ENCODE peak calls at places on chromosomes 13 and 19, in nine cellular contexts. N is heart left ventricle; D is CD8-positive, alpha-beta T cell; S is keratinocyte; B is neuronal stem cell; C is IMR-90; R is mesendoderm; T is endodermal cell; J is heart right ventricle. H is an unnamed sample. For H3K4me1, the result is how much of the 10 kb centered on the place peaks cover.

GRCh38 chr19:41376241-41376997 is at the start of gene TMEM91:
- DNase-seq in S (no peak), J (peak), B (no peak), D (no peak), R (peak), N (peak), T (peak), C (no peak), H (no peak)

GRCh38 chr13:60798503-60798902 is 401.5 kb downstream of the TDRD3 start:
- DNase-seq in J (no peak), S (no peak), C (no peak), N (no peak), B (no peak), T (no peak), D (no peak), R (no peak), H (no peak)

GRCh38 chr13:23140492-23140891 is 40.3 kb upstream of the SGCG start:
- DNase-seq in J (no peak), S (no peak), N (no peak), R (no peak), C (peak), D (no peak), B (no peak), T (no peak), H (no peak)

GRCh38 chr19:54137913-54138776 is 583 bp downstream of the CNOT3 start:
- DNase-seq in J (no peak), S (no peak), R (peak), B (no peak), T (peak), N (no peak), D (no peak), C (no peak), H (no peak)

GRCh38 chr13:27792393-27793218 is at the start of gene GSX1:
- DNase-seq in B (peak), C (peak), R (peak), J (peak), D (peak), T (peak), N (peak), S (peak), H (peak)

GRCh38 chr13:41075034-41075433 is 13.7 kb downstream of the WBP4 start:
- DNase-seq in S (no peak), D (no peak), T (no peak), N (no peak), B (no peak), C (peak), J (no peak), R (peak), H (peak)

GRCh38 chr19:4841366-4841704 is 9.8 kb upstream of the TICAM1 start:
- DNase-seq in R (no peak), C (no peak), B (no peak), J (no peak), S (no peak), T (no peak), N (no peak), D (no peak), H (no peak)

GRCh38 chr13:50358221-50358620 is 343.0 kb downstream of the KCNRG start:
- DNase-seq in N (peak), T (no peak), C (no peak), B (no peak), S (no peak), R (no peak), J (peak), D (no peak), H (peak)

GRCh38 chr13:113205428-113205931 is 3.0 kb downstream of the PCID2 start:
- DNase-seq in T (no peak), J (no peak), C (peak), B (no peak), R (no peak), D (no peak), N (no peak), S (no peak), H (no peak)

GRCh38 chr13:59906413-59907027 is 257.2 kb downstream of the DIAPH3 start:
- DNase-seq in N (no peak), S (no peak), B (no peak), R (peak), C (peak), T (no peak), J (no peak), D (no peak), H (peak)

GRCh38 chr13:79455331-79455730 is 25.6 kb upstream of the NDFIP2 start:
- DNase-seq in J (no peak), D (no peak), B (no peak), N (no peak), C (peak), T (no peak), R (peak), S (no peak), H (no peak)

GRCh38 chr13:95480131-95480545 is 72.4 kb upstream of the CLDN10 start:
- DNase-seq in N (no peak), R (no peak), D (no peak), C (no peak), B (no peak), S (no peak), J (peak), T (no peak), H (no peak)

GRCh38 chr19:48415395-48415794 is 21.9 kb downstream of the GRIN2D start:
- DNase-seq in S (no peak), D (peak), J (peak), N (peak), B (no peak), T (peak), R (peak), C (peak), H (peak)

GRCh38 chr19:1618157-1619093 is 13.2 kb upstream of the UQCR11 start:
- DNase-seq in N (no peak), B (no peak), J (peak), S (no peak), T (peak), C (no peak), R (peak), D (no peak), H (peak)

GRCh38 chr19:49853852-49854849 is 3.2 kb downstream of the PTOV1 start:
- DNase-seq in T (peak), D (no peak), S (no peak), C (no peak), N (no peak), J (no peak), R (no peak), B (no peak), H (no peak)

GRCh38 chr13:45623516-45624090 is 8.1 kb upstream of the ERICH6B start:
- DNase-seq in R (peak), J (no peak), T (no peak), B (no peak), N (no peak), C (peak), D (no peak), S (no peak), H (peak)

GRCh38 chr13:112012004-112012704 is 54.8 kb upstream of the SOX1 start:
- DNase-seq in C (no peak), T (peak), B (no peak), J (no peak), D (no peak), S (no peak), R (peak), N (no peak), H (no peak)

GRCh38 chr19:44925114-44925891 is 10.9 kb downstream of the APOC1 start:
- DNase-seq in B (no peak), R (no peak), T (no peak), C (peak), S (no peak), D (no peak), J (peak), N (peak), H (no peak)

GRCh38 chr19:2266183-2266993 is 10.2 kb upstream of the JSRP1 start:
- DNase-seq in D (no peak), N (peak), R (no peak), B (no peak), T (no peak), S (no peak), C (peak), J (peak), H (peak)

GRCh38 chr19:45071545-45071938 is 4.7 kb downstream of the ZNF296 start:
- DNase-seq in N (no peak), C (no peak), T (no peak), J (no peak), D (no peak), S (no peak), B (no peak), R (no peak), H (no peak)

GRCh38 chr13:30743319-30744055 is 8.1 kb downstream of the ALOX5AP start:
- DNase-seq in C (peak), N (no peak), D (no peak), T (no peak), R (no peak), S (peak), B (no peak), J (no peak), H (peak)

GRCh38 chr13:110445722-110446569 is 115.6 kb downstream of the RAB20 start:
- DNase-seq in T (no peak), J (no peak), B (no peak), N (no peak), R (no peak), S (peak), D (no peak), C (peak), H (no peak)

GRCh38 chr13:39462456-39462855 is 140.5 kb downstream of the LHFPL6 start:
- DNase-seq in J (no peak), N (no peak), D (no peak), B (no peak), C (no peak), S (no peak), R (peak), T (no peak), H (no peak)

GRCh38 chr19:7831452-7831851 is 1.4 kb downstream of the EVI5L start:
- DNase-seq in T (peak), D (no peak), C (peak), J (no peak), R (peak), S (no peak), N (no peak), B (peak), H (no peak)

GRCh38 chr19:12884926-12885748 is 1.9 kb downstream of the KLF1 start:
- DNase-seq in J (peak), R (peak), D (peak), N (peak), S (peak), B (peak), C (peak), T (peak), H (peak)

GRCh38 chr13:110593430-110594130 is 21.8 kb upstream of the NAXD start:
- DNase-seq in N (no peak), S (no peak), D (no peak), J (no peak), R (peak), C (peak), T (peak), B (no peak), H (peak)

GRCh38 chr19:24052811-24053210 is 34.2 kb upstream of the ZNF254 start:
- DNase-seq in C (peak), D (no peak), T (no peak), J (no peak), S (no peak), R (no peak), B (no peak), N (no peak), H (no peak)

GRCh38 chr13:37072024-37072423 is 12.5 kb upstream of the SUPT20H start:
- DNase-seq in N (no peak), S (no peak), T (no peak), D (no peak), C (no peak), J (no peak), B (no peak), R (no peak), H (no peak)

GRCh38 chr19:43501661-43502418 is 2.7 kb downstream of the PHLDB3 start:
- DNase-seq in S (no peak), T (peak), N (no peak), B (peak), D (no peak), C (no peak), R (peak), J (no peak), H (no peak)

GRCh38 chr19:2429917-2430570 is 2.7 kb upstream of the TIMM13 start:
- DNase-seq in J (no peak), D (no peak), N (no peak), R (no peak), B (no peak), T (no peak), C (no peak), S (no peak), H (no peak)

GRCh38 chr19:5587071-5587455 is 19.3 kb upstream of the TINCR start:
- DNase-seq in N (no peak), R (no peak), B (no peak), T (no peak), D (no peak), J (no peak), S (no peak), C (no peak), H (no peak)

GRCh38 chr19:16470911-16471811 is 609 bp downstream of the EPS15L1 start:
- DNase-seq in T (peak), J (no peak), D (no peak), B (no peak), N (no peak), C (peak), S (no peak), R (peak), H (peak)

GRCh38 chr19:40674291-40674690 is 16.2 kb downstream of the NUMBL start:
- DNase-seq in B (no peak), R (no peak), C (no peak), J (no peak), N (no peak), D (no peak), T (no peak), S (no peak), H (no peak)

GRCh38 chr13:74465279-74465678 is 331.1 kb upstream of the KLF12 start:
- DNase-seq in D (no peak), N (no peak), B (no peak), S (no peak), J (no peak), R (peak), T (no peak), C (no peak), H (no peak)

GRCh38 chr13:51629711-51630575 is 45.7 kb downstream of the WDFY2 start:
- DNase-seq in R (no peak), D (no peak), N (no peak), T (no peak), J (no peak), B (no peak), C (no peak), S (no peak), H (no peak)

GRCh38 chr13:51628059-51628852 is 44.0 kb downstream of the WDFY2 start:
- DNase-seq in C (no peak), J (no peak), R (no peak), N (no peak), D (no peak), T (no peak), S (no peak), B (no peak), H (no peak)

GRCh38 chr13:51636349-51636890 is 52.2 kb downstream of the WDFY2 start:
- DNase-seq in J (no peak), T (peak), N (no peak), R (no peak), C (no peak), D (no peak), S (no peak), B (no peak), H (peak)

GRCh38 chr13:51635137-51635878 is 51.0 kb downstream of the WDFY2 start:
- DNase-seq in N (no peak), S (no peak), R (no peak), C (no peak), J (no peak), T (peak), B (no peak), D (no peak), H (no peak)

DNA sequence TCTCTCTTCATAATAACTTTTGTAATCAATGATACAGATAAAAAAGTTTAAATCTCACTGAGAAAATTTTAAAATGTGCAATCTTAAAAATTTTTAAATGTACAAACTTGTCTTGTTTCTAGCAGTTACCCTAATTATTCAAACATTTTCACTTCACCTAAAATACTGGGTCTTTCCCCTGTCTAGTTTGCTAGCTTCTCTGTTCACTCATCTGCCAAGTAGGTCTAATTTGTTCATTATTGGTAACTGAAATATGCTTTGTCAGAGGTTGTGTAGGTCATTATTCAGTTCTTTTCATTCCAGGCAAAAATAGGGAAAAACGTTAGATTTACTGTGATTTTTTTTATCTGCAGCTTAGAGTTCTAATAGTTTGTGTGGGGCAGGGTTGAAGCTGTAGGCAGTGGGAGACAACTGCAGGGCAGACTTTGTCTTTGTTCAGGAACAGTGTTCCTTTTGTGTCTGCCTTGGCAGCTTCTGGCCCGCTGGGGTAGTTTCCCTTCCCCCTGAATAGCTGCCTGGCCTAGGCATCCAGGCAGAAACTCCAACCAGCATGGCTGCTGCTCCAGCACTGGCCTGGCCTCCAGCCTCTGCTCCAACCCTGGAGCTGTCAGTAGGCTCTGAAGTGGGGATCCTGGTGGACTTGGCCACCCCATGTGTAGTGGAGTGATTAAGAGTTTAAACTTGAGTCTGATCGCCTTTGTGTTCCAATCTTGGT is 48.5 kb downstream of the WDFY2 start:
- DNase-seq in B (peak), J (no peak), R (peak), N (no peak), D (no peak), C (no peak), S (no peak), T (peak), H (no peak)
- H3K27ac ChIP-seq in B (peak), J (no peak), R (no peak), N (peak), D (no peak), C (peak), S (peak), T (peak), H (no peak)

GRCh38 chr19:56750658-56751057 is 79.1 kb upstream of the ZNF835 start:
- DNase-seq in N (no peak), D (no peak), C (no peak), S (no peak), T (no peak), B (no peak), R (no peak), J (no peak), H (no peak)

GRCh38 chr19:56746367-56746766 is 74.8 kb upstream of the ZNF835 start:
- DNase-seq in C (no peak), N (no peak), D (no peak), T (no peak), R (no peak), S (no peak), B (no peak), J (no peak), H (no peak)

GRCh38 chr19:56751078-56751489 is 79.5 kb upstream of the ZNF835 start:
- DNase-seq in J (no peak), T (no peak), C (no peak), R (peak), S (no peak), B (peak), N (no peak), D (no peak), H (no peak)

GRCh38 chr19:56748443-56748842 is 76.9 kb upstream of the ZNF835 start:
- DNase-seq in J (no peak), B (peak), R (peak), N (no peak), D (no peak), C (no peak), S (no peak), T (no peak), H (no peak)
- H3K4me1 ChIP-seq in J (under half), B (under half), R (under half), N (under half), D (under half), C (under half), S (under half), T (under half), H (under half)

DNA sequence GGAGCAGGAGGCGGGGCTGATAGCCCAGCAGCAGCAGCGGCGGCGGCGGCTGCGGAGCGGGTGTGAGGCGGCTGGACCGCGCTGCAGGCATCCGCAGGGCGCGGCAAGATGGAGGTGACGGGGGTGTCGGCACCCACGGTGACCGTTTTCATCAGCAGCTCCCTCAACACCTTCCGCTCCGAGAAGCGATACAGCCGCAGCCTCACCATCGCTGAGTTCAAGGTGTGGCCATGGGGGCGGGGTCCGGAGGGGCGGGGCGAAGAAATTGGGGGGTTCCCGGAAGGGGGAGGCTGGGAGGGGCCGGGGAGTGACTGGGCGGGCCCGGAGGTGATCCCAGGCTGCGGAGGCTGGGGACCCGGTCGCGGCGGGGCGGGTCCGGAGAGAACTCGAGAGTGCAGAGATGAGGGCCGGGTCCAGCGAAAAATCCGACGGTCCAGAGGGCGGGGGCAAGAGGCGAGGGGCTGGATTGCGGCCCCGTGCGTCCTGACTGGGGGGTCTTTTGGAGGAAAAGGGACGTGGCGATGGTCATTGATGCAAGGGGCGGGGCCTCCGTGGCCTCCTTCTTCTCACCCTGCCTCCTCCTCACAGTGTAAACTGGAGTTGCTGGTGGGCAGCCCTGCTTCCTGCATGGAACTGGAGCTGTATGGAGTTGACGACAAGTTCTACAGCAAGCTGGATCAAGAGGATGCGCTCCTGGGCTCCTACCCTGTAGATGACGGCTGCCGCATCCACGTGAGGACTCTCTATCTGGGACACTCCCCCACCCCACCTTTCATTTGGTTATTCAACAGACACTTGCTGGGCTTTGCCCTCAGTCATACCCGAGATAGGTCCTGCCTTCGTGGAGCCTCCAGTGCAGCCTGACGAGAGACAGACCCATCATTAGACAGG is at the start of gene TBCB:
- DNase-seq in S (no peak), D (peak), B (no peak), R (peak), T (no peak), N (peak), J (peak), C (peak), H (peak)
- H3K27ac ChIP-seq in S (peak), D (peak), B (peak), R (peak), T (peak), N (peak), J (peak), C (peak), H (peak)

GRCh38 chr19:51800849-51801244 is 5.9 kb downstream of the FPR3 start:
- DNase-seq in D (no peak), S (no peak), C (no peak), J (no peak), B (no peak), T (no peak), N (no peak), R (no peak), H (no peak)
- H3K4me1 ChIP-seq in D (under half), S (under half), C (under half), J (under half), B (under half), T (under half), N (under half), R (under half), H (under half)

GRCh38 chr19:38252935-38253691 is 3.1 kb downstream of the PPP1R14A start:
- DNase-seq in T (peak), D (no peak), J (peak), B (no peak), S (no peak), C (no peak), R (no peak), N (peak), H (no peak)

GRCh38 chr19:38251564-38252051 is 4.6 kb downstream of the PPP1R14A start:
- DNase-seq in D (no peak), B (no peak), J (peak), N (peak), C (no peak), R (peak), S (no peak), T (peak), H (peak)

GRCh38 chr19:38253788-38254187 is 2.4 kb downstream of the PPP1R14A start:
- DNase-seq in B (no peak), D (no peak), S (no peak), N (no peak), J (no peak), R (no peak), T (no peak), C (no peak), H (no peak)

GRCh38 chr19:38250821-38251563 is 5.2 kb downstream of the PPP1R14A start:
- DNase-seq in T (peak), S (no peak), J (peak), R (no peak), C (no peak), B (no peak), D (no peak), N (peak), H (peak)

DNA sequence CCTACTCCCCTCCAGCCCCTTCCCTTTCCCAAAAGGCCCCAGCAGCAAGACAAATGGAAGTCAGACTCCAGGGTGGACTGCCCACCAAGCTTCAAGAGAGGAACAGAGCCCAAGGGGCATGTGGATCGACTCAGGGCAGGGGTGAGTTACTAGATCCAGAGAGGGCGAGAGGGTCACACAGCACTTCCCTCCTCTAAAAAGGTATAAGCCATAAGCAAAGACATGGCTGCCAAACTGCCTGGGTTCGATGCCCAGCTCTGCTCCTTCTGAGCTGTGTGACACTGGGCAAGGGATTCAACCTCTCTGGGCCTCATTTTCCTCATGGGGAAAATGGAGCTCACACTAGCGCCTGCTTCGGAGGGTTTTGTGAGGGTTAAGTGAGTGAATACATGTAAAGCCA is 3.8 kb downstream of the PPP1R14A start:
- DNase-seq in D (no peak), J (no peak), B (no peak), N (no peak), T (peak), R (no peak), C (no peak), S (no peak), H (no peak)
- H3K27ac ChIP-seq in D (no peak), J (peak), B (no peak), N (peak), T (no peak), R (no peak), C (peak), S (no peak), H (peak)

H was measured in small intestine.